ENCODE peak calls at places on chromosomes 16 and 17, in five cellular contexts. Y, U, L, O and C are unnamed samples.

GRCh38 chr17:78142113-78142861 is 3.9 kb upstream of the C17orf99 start:
- DNase-seq in Y (no peak), U (peak; percentile 30), L (no peak), O (peak; percentile 65), C (no peak)

GRCh38 chr17:79905832-79906231 is 66.6 kb upstream of the CBX4 start:
- DNase-seq in Y (no peak), U (peak; percentile 59), L (no peak), O (peak; percentile 95), C (no peak)

GRCh38 chr17:1227917-1228751 is 42.1 kb upstream of the BHLHA9 start:
- DNase-seq in Y (peak; percentile 59), U (no peak), L (peak; percentile 32), O (no peak), C (peak; percentile 58)

GRCh38 chr17:58668598-58668935 is 23.3 kb downstream of the TEX14 start:
- DNase-seq in Y (no peak), U (no peak), L (no peak), O (no peak), C (no peak)

GRCh38 chr17:79098282-79098867 is 23.8 kb downstream of the ENGASE start:
- DNase-seq in Y (no peak), U (no peak), L (no peak), O (no peak), C (peak; percentile 60)

GRCh38 chr17:44987194-44987882 is 19.2 kb upstream of the C1QL1 start:
- DNase-seq in Y (peak; percentile 84), U (no peak), L (no peak), O (no peak), C (peak; percentile 84)

GRCh38 chr17:51722994-51723393 is 435.5 kb downstream of the CA10 start:
- DNase-seq in Y (no peak), U (no peak), L (no peak), O (no peak), C (no peak)

GRCh38 chr16:30603945-30604315 is 6.3 kb downstream of the ZNF689 start:
- DNase-seq in Y (no peak), U (no peak), L (no peak), O (no peak), C (no peak)

GRCh38 chr16:11052080-11052808 is 107.9 kb downstream of the CLEC16A start:
- DNase-seq in Y (no peak), U (no peak), L (peak; percentile 61), O (no peak), C (no peak)

GRCh38 chr17:29294580-29294900 is 592 bp upstream of the NUFIP2 start:
- DNase-seq in Y (no peak), U (no peak), L (no peak), O (no peak), C (no peak)

GRCh38 chr17:9244066-9245052 is 223.0 kb downstream of the NTN1 start:
- DNase-seq in Y (no peak), U (no peak), L (no peak), O (no peak), C (no peak)

GRCh38 chr17:49910094-49910857 is 58.7 kb upstream of the DLX4 start:
- DNase-seq in Y (peak; percentile 82), U (peak; percentile 26), L (no peak), O (no peak), C (peak; percentile 78)

GRCh38 chr17:62916684-62917571 is 49.1 kb upstream of the TANC2 start:
- DNase-seq in Y (no peak), U (peak; percentile 20), L (no peak), O (no peak), C (no peak)

GRCh38 chr17:63446981-63447687 is 1.0 kb upstream of the CYB561 start:
- DNase-seq in Y (peak; percentile 82), U (no peak), L (no peak), O (no peak), C (peak; percentile 77)

GRCh38 chr17:4066210-4066609 is 76.6 kb downstream of the ZZEF1 start:
- DNase-seq in Y (no peak), U (no peak), L (no peak), O (no peak), C (no peak)

DNA sequence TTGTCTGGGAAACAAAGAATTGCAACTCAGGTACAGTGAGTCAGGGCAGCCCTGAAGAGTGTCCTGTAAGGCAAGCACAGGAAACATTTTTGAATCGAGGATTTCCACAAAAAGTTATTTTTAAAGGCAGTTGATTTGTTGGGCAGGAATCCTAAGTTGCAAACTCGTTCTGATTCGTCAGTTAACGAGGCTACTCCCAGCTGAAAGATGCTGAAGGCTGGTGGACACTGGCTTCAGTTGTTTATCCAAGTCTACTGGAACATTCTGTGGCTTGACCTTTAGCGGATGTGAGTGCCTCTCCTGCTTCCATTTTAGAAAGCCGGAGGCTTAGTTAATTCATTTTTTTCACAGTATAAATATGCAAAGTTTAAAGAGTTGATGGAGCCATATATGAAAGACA is 84.2 kb downstream of the KCNJ12 start:
- DNase-seq in Y (no peak), U (no peak), L (no peak), O (no peak), C (no peak)
- TF ChIP-seq CREB1 in Y (no peak), U (no peak), L (no peak), O (no peak), C (no peak)

GRCh38 chr16:55655381-55655708 is 443 bp upstream of the SLC6A2 start:
- DNase-seq in Y (no peak), U (no peak), L (no peak), O (no peak), C (no peak)
- H3K4me3 ChIP-seq in Y (peak overlapping the region; percentile 45), U (no peak overlapping the region), L (no peak overlapping the region), O (peak overlapping the region; percentile 32), C (peak overlapping the region; percentile 73)

GRCh38 chr17:54015734-54016133 is 193.0 kb downstream of the KIF2B start:
- DNase-seq in Y (no peak), U (no peak), L (no peak), O (no peak), C (no peak)

GRCh38 chr17:54021418-54021817 is 198.7 kb downstream of the KIF2B start:
- DNase-seq in Y (no peak), U (no peak), L (no peak), O (no peak), C (no peak)
- TF ChIP-seq EZH2 in Y (no peak), U (no peak), L (no peak), O (no peak), C (no peak)

GRCh38 chr17:76459674-76460073 is 6.7 kb upstream of the UBE2O start:
- DNase-seq in Y (no peak), U (no peak), L (no peak), O (no peak), C (no peak)

GRCh38 chr17:76453431-76453743 is 435 bp upstream of the UBE2O start:
- DNase-seq in Y (no peak), U (no peak), L (no peak), O (no peak), C (no peak)

GRCh38 chr17:76462556-76463290 is 4.7 kb upstream of the AANAT start:
- DNase-seq in Y (no peak), U (no peak), L (no peak), O (no peak), C (no peak)

GRCh38 chr17:76461765-76462555 is 5.4 kb upstream of the AANAT start:
- DNase-seq in Y (peak; percentile 49), U (no peak), L (no peak), O (no peak), C (no peak)

GRCh38 chr17:76458580-76459490 is 5.9 kb upstream of the UBE2O start:
- DNase-seq in Y (peak; percentile 83), U (peak; percentile 52), L (no peak), O (peak; percentile 71), C (peak; percentile 94)
- TF ChIP-seq CREB1 in Y (no peak), U (no peak), L (no peak), O (no peak), C (no peak)